ENCODE peak calls at places on chromosomes 5 and 9, in seven cellular contexts. M is Peyer's patch, Y is mesothelial cell of epicardium, S is adrenal gland, I is bronchial epithelial cell, H is body of pancreas, K is osteocyte. N is an unnamed sample.

GRCh38 chr9:35114921-35115341 is 731 bp downstream of the ATOSB start:
- DNase-seq in M (peak; percentile 78), H (peak; percentile 44), I (peak; percentile 68), S (peak; percentile 69), K (no peak), Y (no peak), N (peak; percentile 52)

GRCh38 chr5:132457371-132458225 is 33.0 kb downstream of the IRF1 start:
- DNase-seq in Y (no peak), M (peak; percentile 40), S (peak; percentile 36), I (no peak), K (no peak), H (no peak), N (no peak)

GRCh38 chr5:180988592-180988991 is at the start of gene BTNL3:
- DNase-seq in K (no peak), M (no peak), Y (no peak), H (no peak), S (no peak), I (no peak), N (no peak)

GRCh38 chr5:40410231-40410861 is 269.4 kb upstream of the PTGER4 start:
- DNase-seq in Y (no peak), K (no peak), H (no peak), M (no peak), S (no peak), I (peak; percentile 83), N (no peak)

GRCh38 chr9:93566408-93567270 is 9.7 kb upstream of the PHF2 start:
- DNase-seq in M (peak; percentile 100), K (peak; percentile 100), H (peak; percentile 99), I (peak; percentile 82), Y (peak; percentile 99), S (peak; percentile 99), N (peak; percentile 95)

GRCh38 chr9:88748566-88749238 is 213.7 kb downstream of the NXNL2 start:
- DNase-seq in K (no peak), M (no peak), I (no peak), S (peak; percentile 26), H (no peak), Y (no peak), N (no peak)

GRCh38 chr9:93673844-93674334 is 97.5 kb downstream of the PHF2 start:
- DNase-seq in H (no peak), M (peak; percentile 30), Y (peak; percentile 18), I (no peak), S (no peak), K (peak; percentile 80), N (peak; percentile 18)

GRCh38 chr5:109192543-109193281 is 217.1 kb downstream of the PJA2 start:
- DNase-seq in Y (no peak), I (no peak), M (no peak), H (no peak), S (no peak), K (no peak), N (no peak)

GRCh38 chr5:62643556-62644451 is 65.2 kb downstream of the LRRC70 start:
- DNase-seq in M (no peak), H (no peak), K (no peak), S (peak; percentile 10), I (no peak), Y (no peak), N (no peak)

GRCh38 chr5:57382665-57383064 is 99.9 kb downstream of the ACTBL2 start:
- DNase-seq in Y (no peak), H (no peak), I (no peak), S (no peak), M (no peak), K (no peak), N (no peak)

GRCh38 chr5:111016801-111017200 is 54.7 kb upstream of the TSLP start:
- DNase-seq in Y (no peak), H (no peak), K (no peak), M (no peak), S (no peak), I (peak; percentile 72), N (no peak)

GRCh38 chr5:181052928-181053759 is 13.1 kb downstream of the BTNL9 start:
- DNase-seq in H (no peak), Y (no peak), S (no peak), I (no peak), M (peak; percentile 56), K (peak; percentile 84), N (no peak)

GRCh38 chr5:96597441-96598020 is 64.6 kb upstream of the CAST start:
- DNase-seq in Y (no peak), M (no peak), S (no peak), K (no peak), I (peak; percentile 54), H (no peak), N (no peak)

GRCh38 chr9:112299514-112299913 is 33.9 kb downstream of the PTBP3 start:
- DNase-seq in M (no peak), K (no peak), Y (no peak), I (peak; percentile 97), H (no peak), S (peak; percentile 15), N (no peak)

GRCh38 chr5:88732181-88732633 is 150.8 kb downstream of the MEF2C start:
- DNase-seq in Y (no peak), K (no peak), M (no peak), S (peak; percentile 83), H (no peak), I (no peak), N (no peak)

GRCh38 chr5:61290815-61291214 is 41.2 kb upstream of the ZSWIM6 start:
- DNase-seq in I (peak; percentile 66), M (no peak), H (peak; percentile 82), Y (no peak), S (peak; percentile 38), K (no peak), N (no peak)

GRCh38 chr9:138044485-138045383 is 167.2 kb downstream of the CACNA1B start:
- DNase-seq in K (peak; percentile 78), Y (peak; percentile 10), I (no peak), M (no peak), S (peak; percentile 8), H (peak; percentile 12), N (no peak)

GRCh38 chr5:59321631-59322030 is 571.9 kb downstream of the PDE4D start:
- DNase-seq in Y (no peak), K (no peak), H (no peak), M (no peak), I (no peak), S (no peak), N (no peak)

GRCh38 chr5:139649082-139649991 is 1.2 kb downstream of the CXXC5 start:
- DNase-seq in Y (no peak), K (no peak), I (no peak), M (peak; percentile 63), S (no peak), H (peak; percentile 35), N (no peak)

GRCh38 chr9:117734523-117735314 is 30.5 kb downstream of the TLR4 start:
- DNase-seq in Y (no peak), K (no peak), S (no peak), H (no peak), I (peak; percentile 4), M (no peak), N (no peak)

GRCh38 chr5:149268928-149269557 is 2.6 kb upstream of the AFAP1L1 start:
- DNase-seq in H (no peak), I (peak; percentile 63), Y (no peak), K (no peak), S (no peak), M (no peak), N (no peak)

GRCh38 chr5:157387683-157388093 is 72.3 kb upstream of the NIPAL4 start:
- DNase-seq in Y (no peak), M (no peak), H (no peak), S (peak; percentile 75), K (peak; percentile 86), I (peak; percentile 77), N (no peak)

GRCh38 chr9:76302543-76302942 is 91.7 kb downstream of the RFK start:
- DNase-seq in M (no peak), K (no peak), I (no peak), H (no peak), S (no peak), Y (no peak), N (no peak)

GRCh38 chr9:76294301-76294700 is 99.9 kb downstream of the RFK start:
- DNase-seq in H (no peak), S (no peak), K (no peak), M (no peak), Y (no peak), I (no peak), N (no peak)

GRCh38 chr9:76297721-76298239 is 96.4 kb downstream of the RFK start:
- DNase-seq in K (no peak), S (peak; percentile 9), I (no peak), Y (no peak), H (peak; percentile 14), M (no peak), N (no peak)

GRCh38 chr9:76296561-76297276 is 97.5 kb downstream of the RFK start:
- DNase-seq in M (no peak), Y (no peak), S (no peak), H (peak; percentile 12), I (no peak), K (no peak), N (no peak)

GRCh38 chr9:76298497-76299144 is 95.6 kb downstream of the RFK start:
- DNase-seq in M (no peak), H (no peak), Y (no peak), I (peak; percentile 52), S (no peak), K (no peak), N (no peak)
- TF ChIP-seq CTCF in M (no peak), H (no peak), Y (no peak), I (peak; percentile 38), S (no peak), K (peak; percentile 24), N (no peak)

GRCh38 chr5:176361437-176362097 is at the start of gene KIAA1191:
- DNase-seq in S (peak; percentile 95), I (peak; percentile 83), M (peak; percentile 96), H (peak; percentile 94), Y (peak; percentile 82), K (peak; percentile 96), N (peak; percentile 79)
- TF ChIP-seq CTCF in S (no peak), I (peak; percentile 35), M (peak; percentile 26), H (no peak), Y (no peak), K (peak; percentile 37), N (no peak)

GRCh38 chr9:1456301-1456999 is 406.3 kb downstream of the DMRT2 start:
- DNase-seq in K (no peak), S (no peak), Y (no peak), H (no peak), M (no peak), I (peak; percentile 69), N (no peak)

GRCh38 chr9:1457460-1457859 is 407.3 kb downstream of the DMRT2 start:
- DNase-seq in Y (no peak), M (no peak), K (no peak), H (no peak), I (no peak), S (no peak), N (no peak)

GRCh38 chr9:1454980-1455367 is 404.8 kb downstream of the DMRT2 start:
- DNase-seq in H (peak; percentile 13), Y (no peak), M (no peak), K (no peak), S (no peak), I (no peak), N (no peak)

GRCh38 chr9:1454211-1454979 is 404.2 kb downstream of the DMRT2 start:
- DNase-seq in I (no peak), M (no peak), K (no peak), S (no peak), Y (no peak), H (no peak), N (no peak)

GRCh38 chr9:1453636-1454035 is 403.5 kb downstream of the DMRT2 start:
- DNase-seq in M (no peak), K (no peak), I (no peak), Y (no peak), S (no peak), H (no peak), N (no peak)
- TF ChIP-seq CTCF in M (no peak), K (no peak), I (peak; percentile 12), Y (no peak), S (no peak), H (no peak), N (no peak)

GRCh38 chr9:107044872-107045271 is 181.9 kb downstream of the ZNF462 start:
- DNase-seq in Y (no peak), K (no peak), S (no peak), M (no peak), H (no peak), I (no peak), N (no peak)
- TF ChIP-seq CTCF in Y (no peak), K (no peak), S (no peak), M (no peak), H (no peak), I (peak; percentile 11), N (no peak)

N was measured in omental fat pad.